ENCODE peak calls at places on chromosomes 3 and 15, in seven cellular contexts. Z is ovary, O is DND-41, E is tibial nerve, M is GM23338, Q is lower lobe of right lung, F is cardiac muscle cell. L is an unnamed sample.

GRCh38 chr15:62835351-62835750 is 207.2 kb upstream of the TPM1 start:
- DNase-seq in Z (no peak), O (no peak), E (no peak), M (no peak), Q (no peak), F (peak; percentile 40), L (no peak)

GRCh38 chr3:57026918-57027317 is 33.5 kb upstream of the SPATA12 start:
- DNase-seq in Z (no peak), O (peak; percentile 17), E (no peak), M (no peak), Q (no peak), F (peak; percentile 62), L (no peak)

GRCh38 chr3:67832807-67833206 is 178.4 kb upstream of the SUCLG2 start:
- DNase-seq in Z (no peak), O (no peak), E (no peak), M (no peak), Q (no peak), F (no peak), L (no peak)

GRCh38 chr3:13461169-13462124 is 18.7 kb upstream of the HDAC11 start:
- DNase-seq in Z (peak; percentile 40), O (peak; percentile 76), E (no peak), M (peak; percentile 96), Q (peak; percentile 78), F (peak; percentile 57), L (peak; percentile 33)

GRCh38 chr3:183895296-183895695 is 10.6 kb upstream of the PARL start:
- DNase-seq in Z (no peak), O (peak; percentile 54), E (no peak), M (peak; percentile 68), Q (no peak), F (peak; percentile 74), L (peak; percentile 79)

GRCh38 chr3:11157406-11157805 is 3.1 kb downstream of the HRH1 start:
- DNase-seq in Z (no peak), O (no peak), E (no peak), M (no peak), Q (no peak), F (no peak), L (no peak)

GRCh38 chr3:129611812-129612349 is 5.4 kb upstream of the PLXND1 start:
- DNase-seq in Z (no peak), O (no peak), E (no peak), M (peak; percentile 85), Q (peak; percentile 52), F (peak; percentile 53), L (no peak)

GRCh38 chr3:111434941-111435622 is 106.9 kb upstream of the CD96 start:
- DNase-seq in Z (no peak), O (no peak), E (no peak), M (no peak), Q (no peak), F (no peak), L (no peak)

GRCh38 chr3:57140894-57141293 is 24.3 kb downstream of the IL17RD start:
- DNase-seq in Z (no peak), O (no peak), E (no peak), M (no peak), Q (no peak), F (no peak), L (no peak)

GRCh38 chr15:74036271-74037170 is 42.0 kb downstream of the PML start:
- DNase-seq in Z (no peak), O (peak; percentile 15), E (peak; percentile 62), M (peak; percentile 93), Q (peak; percentile 60), F (peak; percentile 83), L (peak; percentile 55)

GRCh38 chr3:111768076-111768475 is 91.0 kb upstream of the PHLDB2 start:
- DNase-seq in Z (no peak), O (no peak), E (no peak), M (no peak), Q (no peak), F (no peak), L (no peak)

GRCh38 chr15:79896634-79897379 is at the start of gene MTHFS:
- DNase-seq in Z (peak; percentile 81), O (peak; percentile 74), E (peak; percentile 31), M (peak; percentile 84), Q (peak; percentile 91), F (peak; percentile 86), L (peak; percentile 76)

GRCh38 chr15:101167791-101168462 is 83.9 kb downstream of the CHSY1 start:
- DNase-seq in Z (peak; percentile 49), O (peak; percentile 91), E (peak; percentile 23), M (no peak), Q (peak; percentile 73), F (peak; percentile 96), L (peak; percentile 87)

DNA sequence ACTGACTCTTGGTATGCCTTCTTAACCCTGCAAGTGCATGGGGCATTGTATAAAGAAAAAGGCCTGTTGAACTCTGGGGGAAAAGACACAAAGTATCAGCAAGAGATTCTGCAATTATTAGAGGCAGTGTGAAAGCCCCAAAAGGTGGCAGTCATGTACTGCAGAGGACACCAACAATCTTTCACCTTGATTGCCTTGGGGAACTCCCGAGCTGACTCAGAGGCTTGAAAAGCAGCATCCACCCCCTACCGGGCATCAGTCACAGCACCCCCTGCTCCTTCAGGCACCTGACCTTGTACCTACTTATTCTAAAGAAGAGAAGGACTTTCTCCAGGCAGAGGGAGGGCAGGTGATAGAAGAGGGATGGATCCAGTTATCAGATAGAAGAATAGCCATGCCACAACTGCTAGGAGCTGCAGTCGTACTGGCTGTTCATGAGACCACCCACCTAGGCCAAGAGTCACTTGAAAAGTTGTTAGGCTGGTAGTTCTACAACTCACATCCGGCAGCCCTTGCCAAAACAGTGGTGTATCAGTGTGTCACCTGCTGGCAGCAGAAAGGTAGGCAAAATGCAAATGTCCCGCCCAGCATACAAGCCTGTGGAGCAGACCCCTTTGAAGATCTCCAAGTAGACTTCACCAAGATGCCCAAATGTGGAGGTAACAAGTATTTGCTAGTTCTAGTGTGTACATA is 241.6 kb upstream of the CNTN6 start:
- DNase-seq in Z (no peak), O (no peak), E (no peak), M (peak; percentile 50), Q (no peak), F (no peak), L (no peak)
- TF ChIP-seq CTCF in Z (no peak), O (peak; percentile 13), E (no peak), M (peak; percentile 44), Q (no peak), F (no peak), L (no peak)

GRCh38 chr3:42667523-42668402 is 14.3 kb downstream of the ZBTB47 start:
- DNase-seq in Z (no peak), O (no peak), E (no peak), M (no peak), Q (no peak), F (no peak), L (no peak)

GRCh38 chr3:42666022-42666421 is 12.5 kb downstream of the ZBTB47 start:
- DNase-seq in Z (no peak), O (no peak), E (no peak), M (no peak), Q (no peak), F (no peak), L (no peak)

GRCh38 chr3:42666577-42666998 is 13.1 kb downstream of the ZBTB47 start:
- DNase-seq in Z (no peak), O (no peak), E (no peak), M (no peak), Q (no peak), F (no peak), L (no peak)

GRCh38 chr3:42668403-42668740 is 14.9 kb downstream of the ZBTB47 start:
- DNase-seq in Z (no peak), O (no peak), E (no peak), M (no peak), Q (no peak), F (no peak), L (no peak)

DNA sequence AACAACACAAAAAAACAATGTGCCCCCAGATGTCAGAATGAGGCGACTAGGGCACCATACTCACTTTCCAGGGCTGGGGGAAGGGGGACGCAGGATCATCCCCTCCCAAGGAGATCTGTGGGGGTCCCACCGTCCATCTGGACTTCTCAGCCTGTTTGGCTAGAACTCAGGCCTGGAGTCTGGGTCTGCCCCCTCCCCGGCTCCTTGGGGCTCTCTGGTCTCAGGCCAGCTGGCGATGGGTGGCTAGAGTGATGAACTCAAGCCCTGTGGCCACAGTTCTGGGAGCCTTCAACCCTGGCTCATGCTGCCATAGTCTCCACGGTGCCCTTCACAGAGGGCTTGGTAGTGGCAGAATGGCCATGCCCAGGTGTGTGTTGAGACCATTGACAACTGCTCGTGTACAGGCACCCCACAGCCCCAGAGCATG is 13.6 kb downstream of the ZBTB47 start:
- DNase-seq in Z (no peak), O (no peak), E (no peak), M (no peak), Q (no peak), F (no peak), L (no peak)
- H3K27ac ChIP-seq in Z (peak overlapping the region; percentile 34), O (no peak overlapping the region), E (peak overlapping the region; percentile 80), M (no peak overlapping the region), Q (no peak overlapping the region), F (peak overlapping the region; percentile 81), L (no peak overlapping the region)

GRCh38 chr15:33211409-33211808 is 16.9 kb upstream of the FMN1 start:
- DNase-seq in Z (no peak), O (no peak), E (peak; percentile 24), M (no peak), Q (no peak), F (no peak), L (no peak)
- TF ChIP-seq CTCF in Z (no peak), O (no peak), E (no peak), M (no peak), Q (no peak), F (no peak), L (no peak)

DNA sequence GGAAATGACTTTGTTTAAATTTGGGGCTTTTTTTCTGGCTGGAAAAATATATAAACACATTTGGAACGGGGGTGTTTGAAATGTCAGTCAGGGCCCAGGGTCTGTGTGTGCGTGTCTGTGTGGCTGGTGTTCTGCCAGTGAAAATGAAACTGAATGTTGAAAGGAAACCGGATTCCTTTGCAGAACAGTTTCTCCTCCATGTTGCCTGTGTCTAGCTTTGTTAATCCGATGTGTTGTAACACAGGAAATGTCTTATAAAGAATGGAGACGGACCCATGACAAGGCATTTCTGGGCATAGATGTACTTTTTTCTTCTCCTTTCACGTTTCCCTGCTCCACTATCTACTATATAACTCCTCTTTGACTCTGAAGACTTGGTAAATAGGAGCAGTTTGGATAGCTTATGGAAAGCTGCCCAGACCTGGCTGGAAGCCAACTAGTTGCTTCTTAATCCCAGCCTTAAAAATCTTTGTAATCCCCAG is 2.8 kb downstream of the SQOR start:
- DNase-seq in Z (peak; percentile 70), O (peak; percentile 60), E (no peak), M (no peak), Q (no peak), F (peak; percentile 96), L (peak; percentile 66)
- H3K27ac ChIP-seq in Z (peak overlapping the region; percentile 63), O (no peak overlapping the region), E (peak overlapping the region; percentile 84), M (no peak overlapping the region), Q (peak overlapping the region; percentile 84), F (no peak overlapping the region), L (peak overlapping the region; percentile 95)

DNA sequence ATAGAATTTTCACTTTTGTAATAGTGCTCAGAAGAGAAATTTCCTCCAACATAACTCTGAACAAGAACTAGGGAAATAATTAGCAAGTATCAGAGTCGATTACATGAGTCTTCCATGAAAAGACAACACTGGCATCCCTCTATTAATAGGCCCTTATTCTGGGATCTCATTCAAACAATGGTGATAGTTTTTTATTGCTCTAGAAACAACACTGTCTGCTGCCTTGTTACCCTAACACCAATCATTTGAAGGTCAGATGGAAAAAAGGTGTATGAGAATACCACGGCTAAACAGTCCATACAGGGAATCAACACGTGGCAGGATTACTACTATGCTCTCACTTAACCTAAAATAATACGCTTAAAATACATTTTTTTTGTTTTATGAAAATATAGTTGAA is 35.9 kb downstream of the GNB4 start:
- DNase-seq in Z (no peak), O (no peak), E (no peak), M (no peak), Q (no peak), F (no peak), L (no peak)
- TF ChIP-seq CTCF in Z (no peak), O (no peak), E (no peak), M (no peak), Q (no peak), F (no peak), L (no peak)

L was measured in RWPE1.